ENCODE peak calls at places on chromosomes 5 and 9, in four cellular contexts. C is HuH-7, M is pons, X is prostate gland. U is an unnamed sample.

GRCh38 chr5:151949909-151950308 is 25.3 kb upstream of the GLRA1 start:
- DNase-seq in C (no peak), M (no peak), X (no peak), U (no peak)

GRCh38 chr9:7153134-7153533 is 395.4 kb downstream of the KDM4C start:
- DNase-seq in C (no peak), M (no peak), X (no peak), U (no peak)

GRCh38 chr5:157766441-157766840 is 22.9 kb downstream of the LSM11 start:
- DNase-seq in C (no peak), M (no peak), X (no peak), U (no peak)

GRCh38 chr5:128662998-128663397 is 125.0 kb upstream of the FBN2 start:
- DNase-seq in C (no peak), M (no peak), X (no peak), U (no peak)

GRCh38 chr5:56838409-56839039 is 23.2 kb downstream of the MAP3K1 start:
- DNase-seq in C (no peak), M (peak), X (no peak), U (no peak)

GRCh38 chr5:146009020-146009419 is 72.6 kb downstream of the SH3RF2 start:
- DNase-seq in C (no peak), M (no peak), X (no peak), U (no peak)

GRCh38 chr5:93677344-93678021 is 63.9 kb downstream of the POU5F2 start:
- DNase-seq in C (peak), M (no peak), X (peak), U (peak)

GRCh38 chr5:122063836-122064235 is 14.2 kb downstream of the LOX start:
- DNase-seq in C (no peak), M (no peak), X (no peak), U (no peak)

GRCh38 chr9:113471566-113471965 is 8.0 kb downstream of the RGS3 start:
- DNase-seq in C (no peak), M (no peak), X (no peak), U (no peak)

GRCh38 chr5:23440703-23441102 is 66.7 kb upstream of the PRDM9 start:
- DNase-seq in C (no peak), M (no peak), X (no peak), U (no peak)

GRCh38 chr9:136314944-136315343 is 11.1 kb upstream of the CCDC187 start:
- DNase-seq in C (no peak), M (no peak), X (no peak), U (no peak)

GRCh38 chr5:73274121-73274520 is 101.1 kb downstream of the TMEM174 start:
- DNase-seq in C (no peak), M (no peak), X (no peak), U (no peak)

GRCh38 chr9:94937214-94937903 is 210.9 kb downstream of the AOPEP start:
- DNase-seq in C (no peak), M (no peak), X (no peak), U (no peak)

GRCh38 chr5:141510850-141511718 is 22.2 kb downstream of the PCDHGC5 start:
- DNase-seq in C (no peak), M (no peak), X (no peak), U (no peak)

GRCh38 chr5:132190161-132190817 is 37.4 kb downstream of the P4HA2 start:
- DNase-seq in C (peak), M (peak), X (peak), U (peak)

GRCh38 chr5:146059349-146060220 is 45.8 kb downstream of the PLAC8L1 start:
- DNase-seq in C (no peak), M (no peak), X (no peak), U (no peak)

GRCh38 chr5:61416010-61416409 is 84.0 kb downstream of the ZSWIM6 start:
- DNase-seq in C (no peak), M (no peak), X (no peak), U (no peak)

GRCh38 chr5:179276838-179277395 is 68.3 kb downstream of the ADAMTS2 start:
- DNase-seq in C (no peak), M (no peak), X (no peak), U (no peak)

GRCh38 chr5:152505442-152506042 is 100.5 kb upstream of the NMUR2 start:
- DNase-seq in C (peak), M (peak), X (peak), U (peak)

GRCh38 chr5:73151733-73152410 is 21.1 kb upstream of the TMEM174 start:
- DNase-seq in C (no peak), M (no peak), X (no peak), U (no peak)

GRCh38 chr9:93664549-93665120 is 88.3 kb downstream of the PHF2 start:
- DNase-seq in C (no peak), M (no peak), X (no peak), U (no peak)

GRCh38 chr5:1110930-1111726 is 735 bp downstream of the SLC12A7 start:
- DNase-seq in C (peak), M (no peak), X (no peak), U (no peak)

GRCh38 chr5:179346401-179346800 is 1.1 kb upstream of the ADAMTS2 start:
- DNase-seq in C (no peak), M (no peak), X (no peak), U (no peak)

GRCh38 chr9:123399803-123400378 is 43.9 kb downstream of the CRB2 start:
- DNase-seq in C (peak), M (no peak), X (no peak), U (no peak)

GRCh38 chr5:120599576-120599975 is 135.5 kb downstream of the PRR16 start:
- DNase-seq in C (no peak), M (no peak), X (no peak), U (no peak)

GRCh38 chr5:112594060-112594850 is 143.4 kb upstream of the APC start:
- DNase-seq in C (no peak), M (peak), X (peak), U (no peak)

GRCh38 chr5:169728-170094 is 21.6 kb upstream of the LRRC14B start:
- DNase-seq in C (no peak), M (no peak), X (no peak), U (no peak)

GRCh38 chr5:41503321-41503720 is 7.1 kb downstream of the PLCXD3 start:
- DNase-seq in C (no peak), M (no peak), X (no peak), U (no peak)

GRCh38 chr9:84697494-84698114 is 28.1 kb downstream of the NTRK2 start:
- DNase-seq in C (peak), M (no peak), X (peak), U (peak)

GRCh38 chr5:20972419-20972925 is 984.5 kb upstream of the CDH18 start:
- DNase-seq in C (peak), M (peak), X (no peak), U (peak)

GRCh38 chr9:124208571-124208970 is 49.2 kb upstream of the NEK6 start:
- DNase-seq in C (no peak), M (no peak), X (no peak), U (no peak)

GRCh38 chr5:96148376-96148775 is 186.7 kb upstream of the ELL2 start:
- DNase-seq in C (no peak), M (no peak), X (no peak), U (no peak)

GRCh38 chr9:121974421-121974820 is 118.7 kb downstream of the TTLL11 start:
- DNase-seq in C (no peak), M (no peak), X (no peak), U (no peak)

GRCh38 chr9:121059998-121060636 is 10.0 kb upstream of the C5 start:
- DNase-seq in C (peak), M (peak), X (peak), U (peak)

GRCh38 chr9:16985559-16986348 is 115.3 kb upstream of the BNC2 start:
- DNase-seq in C (no peak), M (no peak), X (peak), U (no peak)

GRCh38 chr5:157971466-157972324 is 112.8 kb upstream of the CLINT1 start:
- DNase-seq in C (no peak), M (peak), X (no peak), U (no peak)

U was measured in mucosa of gallbladder.